ENCODE peak calls at places on chromosomes 12 and 14, in nine cellular contexts. One of them, this sample, is unnamed.

GRCh38 chr12:123004287-123004686 is 23.8 kb downstream of the ARL6IP4 start:
- DNase-seq in A549: no peak
- DNase-seq in thyroid gland: no peak
- DNase-seq in uterus: no peak
- DNase-seq in heart left ventricle: no peak
- DNase-seq in IMR-90: no peak
- DNase-seq in HCT116: no peak
- DNase-seq in K562: no peak
- DNase-seq in adrenal gland: no peak
- DNase-seq in this sample: no peak

GRCh38 chr12:4960030-4960429 is 50.3 kb downstream of the KCNA1 start:
- DNase-seq in A549: peak; percentile 17
- DNase-seq in thyroid gland: peak; percentile 64
- DNase-seq in uterus: no peak
- DNase-seq in heart left ventricle: peak; percentile 22
- DNase-seq in IMR-90: no peak
- DNase-seq in HCT116: no peak
- DNase-seq in K562: no peak
- DNase-seq in adrenal gland: no peak
- DNase-seq in this sample: no peak

GRCh38 chr12:68497702-68498101 is 113.0 kb upstream of the RAP1B start:
- DNase-seq in A549: peak; percentile 7
- DNase-seq in thyroid gland: no peak
- DNase-seq in uterus: no peak
- DNase-seq in heart left ventricle: no peak
- DNase-seq in IMR-90: peak; percentile 77
- DNase-seq in HCT116: peak; percentile 23
- DNase-seq in K562: peak; percentile 75
- DNase-seq in adrenal gland: no peak
- DNase-seq in this sample: no peak

GRCh38 chr12:69392146-69392928 is 32.8 kb downstream of the YEATS4 start:
- DNase-seq in A549: no peak
- DNase-seq in thyroid gland: no peak
- DNase-seq in uterus: no peak
- DNase-seq in heart left ventricle: no peak
- DNase-seq in IMR-90: peak; percentile 13
- DNase-seq in HCT116: no peak
- DNase-seq in K562: no peak
- DNase-seq in adrenal gland: no peak
- DNase-seq in this sample: no peak

GRCh38 chr14:68191567-68192321 is 372.2 kb downstream of the RAD51B start:
- DNase-seq in A549: peak; percentile 99
- DNase-seq in thyroid gland: no peak
- DNase-seq in uterus: no peak
- DNase-seq in heart left ventricle: no peak
- DNase-seq in IMR-90: peak; percentile 37
- DNase-seq in HCT116: peak; percentile 22
- DNase-seq in K562: no peak
- DNase-seq in adrenal gland: no peak
- DNase-seq in this sample: no peak

GRCh38 chr12:12791756-12792346 is 6.4 kb downstream of the APOLD1 start:
- DNase-seq in A549: peak; percentile 23
- DNase-seq in thyroid gland: peak; percentile 27
- DNase-seq in uterus: peak; percentile 35
- DNase-seq in heart left ventricle: peak; percentile 23
- DNase-seq in IMR-90: peak; percentile 22
- DNase-seq in HCT116: no peak
- DNase-seq in K562: no peak
- DNase-seq in adrenal gland: no peak
- DNase-seq in this sample: no peak

GRCh38 chr12:4910502-4911315 is 1.0 kb downstream of the KCNA1 start:
- DNase-seq in A549: no peak
- DNase-seq in thyroid gland: peak; percentile 24
- DNase-seq in uterus: no peak
- DNase-seq in heart left ventricle: no peak
- DNase-seq in IMR-90: no peak
- DNase-seq in HCT116: no peak
- DNase-seq in K562: no peak
- DNase-seq in adrenal gland: no peak
- DNase-seq in this sample: no peak

GRCh38 chr12:84842406-84843013 is 70.1 kb downstream of the SLC6A15 start:
- DNase-seq in A549: peak; percentile 51
- DNase-seq in thyroid gland: no peak
- DNase-seq in uterus: no peak
- DNase-seq in heart left ventricle: no peak
- DNase-seq in IMR-90: peak; percentile 51
- DNase-seq in HCT116: peak; percentile 28
- DNase-seq in K562: peak; percentile 23
- DNase-seq in adrenal gland: no peak
- DNase-seq in this sample: no peak

GRCh38 chr12:106957617-106958016 is 1.9 kb downstream of the TMEM263 start:
- DNase-seq in A549: no peak
- DNase-seq in thyroid gland: no peak
- DNase-seq in uterus: no peak
- DNase-seq in heart left ventricle: no peak
- DNase-seq in IMR-90: no peak
- DNase-seq in HCT116: no peak
- DNase-seq in K562: no peak
- DNase-seq in adrenal gland: no peak
- DNase-seq in this sample: no peak

GRCh38 chr12:106954462-106955376 is 988 bp upstream of the TMEM263 start:
- DNase-seq in A549: no peak
- DNase-seq in thyroid gland: peak; percentile 45
- DNase-seq in uterus: peak; percentile 52
- DNase-seq in heart left ventricle: peak; percentile 38
- DNase-seq in IMR-90: peak; percentile 29
- DNase-seq in HCT116: no peak
- DNase-seq in K562: peak; percentile 68
- DNase-seq in adrenal gland: peak; percentile 56
- DNase-seq in this sample: no peak

GRCh38 chr12:106955377-106956047 is at the start of gene TMEM263:
- DNase-seq in A549: peak; percentile 98
- DNase-seq in thyroid gland: peak; percentile 93
- DNase-seq in uterus: peak; percentile 98
- DNase-seq in heart left ventricle: peak; percentile 96
- DNase-seq in IMR-90: peak; percentile 95
- DNase-seq in HCT116: peak; percentile 45
- DNase-seq in K562: peak; percentile 98
- DNase-seq in adrenal gland: peak; percentile 94
- DNase-seq in this sample: peak; percentile 90

GRCh38 chr12:106953352-106954260 is 2.1 kb upstream of the TMEM263 start:
- DNase-seq in A549: no peak
- DNase-seq in thyroid gland: no peak
- DNase-seq in uterus: no peak
- DNase-seq in heart left ventricle: no peak
- DNase-seq in IMR-90: peak; percentile 4
- DNase-seq in HCT116: no peak
- DNase-seq in K562: no peak
- DNase-seq in adrenal gland: no peak
- DNase-seq in this sample: no peak

DNA sequence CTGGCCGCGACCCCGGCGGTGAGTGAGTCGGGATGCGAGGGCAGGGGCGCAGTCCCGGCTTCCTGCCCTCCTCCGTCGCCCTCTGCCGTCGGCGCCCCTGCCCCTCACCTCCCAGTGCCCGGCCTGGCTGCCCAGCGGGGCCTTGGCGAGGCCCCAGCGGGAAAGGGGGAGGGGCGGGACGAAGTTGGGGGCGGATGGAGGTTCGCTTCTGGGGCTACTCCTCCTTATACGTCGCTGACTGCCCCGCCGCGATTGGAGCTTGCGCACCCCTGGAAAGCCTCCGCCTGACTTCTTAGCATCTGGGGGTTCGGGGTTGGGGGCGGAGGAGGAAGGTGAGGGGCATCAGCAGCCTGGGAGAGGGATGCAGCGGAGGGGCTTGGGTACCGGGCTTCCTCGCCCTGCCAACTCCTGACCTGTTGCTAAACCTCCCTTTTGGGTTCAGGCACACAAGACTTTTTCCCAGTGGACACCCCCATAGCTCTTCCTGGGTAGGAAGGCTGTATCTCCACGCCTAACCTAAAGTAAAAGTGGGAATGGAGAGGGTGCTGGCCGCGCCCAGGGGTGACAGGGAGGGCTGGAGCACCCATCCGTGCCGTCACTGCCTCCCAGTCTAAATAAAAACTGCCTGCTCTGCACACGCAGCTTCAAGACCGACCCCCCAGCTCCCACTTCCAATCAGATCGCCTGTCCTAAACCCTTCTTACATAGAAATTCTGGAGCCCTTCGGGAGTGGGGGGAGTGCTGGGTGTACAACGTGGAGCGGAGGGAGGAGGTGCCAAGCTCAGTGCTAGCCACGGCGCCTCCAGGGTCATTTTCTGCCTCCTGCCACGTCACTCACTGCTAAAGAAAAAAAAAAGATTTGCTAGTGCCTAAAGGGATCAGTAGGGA is 585 bp downstream of the TMEM263 start:
- DNase-seq in A549: peak; percentile 90
- DNase-seq in thyroid gland: peak; percentile 72
- DNase-seq in uterus: peak; percentile 76
- DNase-seq in heart left ventricle: peak; percentile 69
- DNase-seq in IMR-90: peak; percentile 90
- DNase-seq in HCT116: peak; percentile 73
- DNase-seq in K562: peak; percentile 82
- DNase-seq in adrenal gland: peak; percentile 75
- DNase-seq in this sample: peak; percentile 67
- TF ChIP-seq POLR2A in A549: peak; percentile 33
- TF ChIP-seq POLR2A in thyroid gland: no peak
- TF ChIP-seq POLR2A in uterus: no peak
- TF ChIP-seq POLR2A in heart left ventricle: no peak
- TF ChIP-seq POLR2A in IMR-90: peak; percentile 88
- TF ChIP-seq POLR2A in HCT116: no peak
- TF ChIP-seq POLR2A in K562: peak; percentile 50
- TF ChIP-seq POLR2A in adrenal gland: peak; percentile 41
- TF ChIP-seq POLR2A in this sample: no peak

DNA sequence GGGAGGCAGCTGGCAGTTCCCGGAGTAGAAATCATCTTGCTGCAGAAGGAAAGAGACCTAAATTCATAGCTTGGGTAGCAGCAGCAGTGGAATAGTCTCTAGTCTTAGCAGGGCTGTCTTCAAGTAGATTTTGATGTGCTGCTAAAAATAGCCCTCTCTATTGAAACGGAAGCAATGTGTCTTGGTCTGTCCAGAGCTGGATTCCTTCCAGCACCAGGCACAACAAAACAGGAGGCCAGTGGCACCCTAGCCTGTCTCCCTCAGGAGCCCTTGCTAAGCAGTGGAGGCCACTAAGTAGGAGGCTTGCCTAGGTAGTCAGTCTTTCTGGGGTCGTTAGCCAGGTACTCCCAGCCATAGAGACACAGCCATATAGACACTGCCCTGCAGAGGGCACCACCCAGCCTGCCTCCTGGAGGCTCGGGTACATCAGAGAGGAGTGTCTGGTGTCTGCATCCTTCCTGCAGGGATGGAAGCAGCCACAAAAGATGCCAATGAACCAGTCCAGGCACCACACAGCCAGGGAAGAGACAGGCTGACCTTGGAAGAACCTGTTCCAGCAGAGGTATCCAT is 97.5 kb downstream of the CRACR2A start:
- DNase-seq in A549: peak; percentile 19
- DNase-seq in thyroid gland: peak; percentile 55
- DNase-seq in uterus: no peak
- DNase-seq in heart left ventricle: no peak
- DNase-seq in IMR-90: no peak
- DNase-seq in HCT116: no peak
- DNase-seq in K562: no peak
- DNase-seq in adrenal gland: no peak
- DNase-seq in this sample: no peak
- TF ChIP-seq CTCF in A549: peak; percentile 22
- TF ChIP-seq CTCF in thyroid gland: peak; percentile 7
- TF ChIP-seq CTCF in uterus: no peak
- TF ChIP-seq CTCF in heart left ventricle: peak; percentile 46
- TF ChIP-seq CTCF in IMR-90: peak; percentile 18
- TF ChIP-seq CTCF in HCT116: peak; percentile 13
- TF ChIP-seq CTCF in K562: peak; percentile 13
- TF ChIP-seq CTCF in adrenal gland: no peak
- TF ChIP-seq CTCF in this sample: no peak

DNA sequence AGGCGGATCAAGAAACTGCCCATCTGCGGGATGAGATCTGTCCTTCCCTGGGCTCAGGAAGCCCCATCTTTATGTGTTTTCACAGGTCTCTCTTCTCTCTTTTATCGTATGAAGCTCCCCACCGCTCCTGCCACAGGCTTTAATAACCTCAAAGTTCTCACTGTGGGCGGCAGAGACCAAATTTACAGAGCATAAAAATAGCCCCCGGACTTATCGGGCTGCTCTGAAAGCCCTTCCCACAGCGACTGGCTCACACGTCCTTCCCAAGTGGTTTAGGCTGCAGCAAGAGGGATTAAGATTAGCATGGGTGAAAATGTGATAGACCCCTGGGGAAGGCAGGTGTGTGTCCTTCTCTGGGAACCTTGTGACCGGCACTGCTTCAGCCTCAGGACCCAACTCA is 47.8 kb downstream of the TESC start:
- DNase-seq in A549: no peak
- DNase-seq in thyroid gland: no peak
- DNase-seq in uterus: no peak
- DNase-seq in heart left ventricle: no peak
- DNase-seq in IMR-90: no peak
- DNase-seq in HCT116: no peak
- DNase-seq in K562: peak; percentile 40
- DNase-seq in adrenal gland: no peak
- DNase-seq in this sample: no peak
- H3K4me3 ChIP-seq in A549: no peak overlapping the region
- H3K4me3 ChIP-seq in thyroid gland: no peak overlapping the region
- H3K4me3 ChIP-seq in uterus: no peak overlapping the region
- H3K4me3 ChIP-seq in heart left ventricle: no peak overlapping the region
- H3K4me3 ChIP-seq in IMR-90: no peak overlapping the region
- H3K4me3 ChIP-seq in HCT116: no peak overlapping the region
- H3K4me3 ChIP-seq in K562: no peak overlapping the region
- H3K4me3 ChIP-seq in adrenal gland: no peak overlapping the region
- H3K4me3 ChIP-seq in this sample: no peak overlapping the region

DNA sequence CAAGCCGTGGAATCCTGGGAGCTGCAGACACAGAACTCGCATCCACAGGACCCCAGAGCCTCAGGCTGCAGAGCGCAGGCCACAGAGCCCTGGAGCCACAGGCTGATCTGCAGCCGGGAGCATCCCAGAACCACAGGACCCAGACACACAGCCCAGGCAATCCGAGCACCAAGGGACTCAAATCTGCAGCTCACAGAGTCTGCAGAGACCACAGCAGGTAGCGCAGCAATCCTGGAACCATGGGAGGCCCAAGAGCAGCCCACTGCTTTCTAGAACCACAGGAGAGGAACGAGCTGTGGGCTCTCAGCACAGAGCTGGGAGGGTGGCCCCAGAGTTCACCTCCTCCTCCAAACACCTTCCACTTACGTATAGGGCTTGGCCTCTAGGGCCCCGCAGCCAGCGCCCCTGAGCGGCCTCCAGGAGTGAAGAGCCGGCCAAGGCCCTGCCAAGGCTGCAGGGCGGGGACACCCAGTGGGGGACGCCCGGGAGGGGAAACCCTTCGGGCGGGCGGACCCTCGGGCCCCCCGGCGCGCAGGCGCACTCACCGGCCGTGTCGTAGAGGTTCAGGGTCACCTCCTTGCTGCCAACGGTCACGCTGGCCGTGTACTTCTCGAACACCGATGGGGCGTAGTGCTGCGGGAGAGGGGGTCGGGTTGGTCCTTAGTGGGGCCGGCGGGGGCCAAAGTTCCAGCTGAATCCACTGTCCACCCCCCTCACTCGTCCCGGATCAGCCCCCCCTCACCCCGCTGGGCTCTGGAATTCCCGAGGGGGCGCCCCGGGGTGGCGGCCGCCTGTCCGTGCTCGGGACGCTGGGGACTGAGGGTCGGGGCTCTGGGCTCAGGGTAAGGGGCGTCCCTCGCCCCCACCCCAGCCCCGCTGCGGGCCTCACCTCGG is 634 bp downstream of the RHOF start:
- DNase-seq in A549: no peak
- DNase-seq in thyroid gland: peak; percentile 84
- DNase-seq in uterus: no peak
- DNase-seq in heart left ventricle: no peak
- DNase-seq in IMR-90: no peak
- DNase-seq in HCT116: no peak
- DNase-seq in K562: no peak
- DNase-seq in adrenal gland: peak; percentile 63
- DNase-seq in this sample: peak; percentile 58
- TF ChIP-seq POLR2A in A549: no peak
- TF ChIP-seq POLR2A in thyroid gland: no peak
- TF ChIP-seq POLR2A in uterus: no peak
- TF ChIP-seq POLR2A in heart left ventricle: no peak
- TF ChIP-seq POLR2A in IMR-90: no peak
- TF ChIP-seq POLR2A in HCT116: no peak
- TF ChIP-seq POLR2A in K562: no peak
- TF ChIP-seq POLR2A in adrenal gland: no peak
- TF ChIP-seq POLR2A in this sample: no peak

This sample was measured in stomach.